ENCODE peak calls at places on chromosomes 4 and X, in five cellular contexts. E is endodermal cell; D is PC-3; H is neuronal stem cell; X is effector memory CD4-positive, alpha-beta T cell. V is an unnamed sample. For H3K9me3 and H3K4me1, the result is how much of the 10 kb centered on the place peaks cover.

GRCh38 chrX:73562986-73563739 is at the start of gene CHIC1:
- DNase-seq in X (peak), D (peak), E (peak), H (peak), V (peak)

GRCh38 chrX:76605390-76605789 is 177.9 kb downstream of the MAGEE1 start:
- DNase-seq in H (no peak), E (no peak), X (no peak), D (no peak), V (no peak)

GRCh38 chr4:121307441-121308327 is 73.1 kb downstream of the QRFPR start:
- DNase-seq in E (peak), H (peak), X (peak), D (peak), V (no peak)

GRCh38 chrX:65679071-65679540 is 11.7 kb downstream of the MSN start:
- DNase-seq in E (no peak), X (no peak), D (peak), H (no peak), V (no peak)

GRCh38 chr4:39044947-39045734 is 12.9 kb upstream of the TMEM156 start:
- DNase-seq in E (peak), X (no peak), H (peak), D (no peak), V (peak)

GRCh38 chr4:27276322-27277073 is 415.9 kb downstream of the STIM2 start:
- DNase-seq in D (peak), H (no peak), E (no peak), X (no peak), V (no peak)

GRCh38 chr4:37073226-37073840 is 171.2 kb upstream of the NWD2 start:
- DNase-seq in X (no peak), D (peak), E (no peak), H (no peak), V (no peak)

GRCh38 chrX:153522259-153522658 is 4.8 kb downstream of the ATP2B3 start:
- DNase-seq in X (no peak), E (no peak), D (no peak), H (no peak), V (no peak)

GRCh38 chr4:122364700-122365404 is 14.0 kb upstream of the ADAD1 start:
- DNase-seq in D (peak), X (no peak), H (no peak), E (peak), V (no peak)

GRCh38 chr4:101230806-101231426 is 116.4 kb downstream of the PPP3CA start:
- DNase-seq in H (no peak), X (no peak), D (peak), E (no peak), V (no peak)

DNA sequence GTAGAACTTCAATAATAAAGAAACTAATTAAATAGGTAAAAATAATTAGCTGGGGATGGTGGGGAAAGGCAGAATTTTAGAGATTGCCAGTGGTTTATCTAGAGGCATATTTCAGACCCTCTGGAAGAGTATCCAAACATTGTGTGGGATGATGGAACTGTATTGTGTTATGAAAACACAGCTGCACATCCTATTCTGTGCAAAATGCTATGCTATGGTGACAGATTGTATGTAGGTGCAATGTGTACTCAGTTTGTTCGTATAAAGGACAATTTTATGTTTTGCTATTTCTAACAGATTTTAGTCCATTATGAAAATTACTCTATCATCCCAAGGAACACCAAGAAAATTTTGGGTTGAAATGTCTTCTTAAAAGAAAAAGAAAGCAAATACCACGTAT is 1054.7 kb downstream of the PDHA2 start:
- DNase-seq in E (no peak), X (no peak), H (no peak), D (no peak), V (no peak)
- H3K9me3 ChIP-seq in E (under half), X (under half), H (under half), D (under half), V (under half)

GRCh38 chr4:169437299-169438047 is 166.7 kb upstream of the SH3RF1 start:
- DNase-seq in X (no peak), D (no peak), E (no peak), H (no peak), V (no peak)
- H3K27ac ChIP-seq in X (no peak), D (no peak), E (no peak), H (no peak), V (no peak)

DNA sequence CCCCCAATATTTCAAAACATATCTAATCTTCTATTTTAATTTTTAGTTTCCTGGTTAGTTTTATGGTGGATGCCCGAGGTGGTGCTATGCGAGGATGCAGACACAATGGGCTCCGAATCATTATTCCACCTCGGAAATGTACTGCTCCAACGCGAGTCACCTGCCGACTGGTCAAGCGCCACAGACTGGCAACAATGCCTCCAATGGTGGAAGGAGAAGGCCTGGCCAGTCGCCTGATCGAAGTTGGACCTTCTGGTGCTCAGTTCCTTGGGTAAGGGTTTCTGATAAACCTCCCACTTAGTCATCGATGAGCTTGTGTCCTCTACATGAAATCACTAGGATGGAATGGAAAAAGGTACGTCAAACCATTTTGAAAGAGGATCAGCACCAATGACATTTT is 280.7 kb downstream of the ANK2 start:
- DNase-seq in E (no peak), X (no peak), D (no peak), H (no peak), V (no peak)
- H3K4me1 ChIP-seq in E (under half), X (under half), D (under half), H (under half), V (under half)

GRCh38 chr4:190018201-190018920 is 8.7 kb downstream of the FRG2 start:
- DNase-seq in X (no peak), H (no peak), E (no peak), D (no peak), V (no peak)
- H3K9me3 ChIP-seq in X (under half), H (under half), E (under half), D (under half), V (under half)

GRCh38 chrX:53263597-53264094 is 17.7 kb downstream of the IQSEC2 start:
- DNase-seq in X (no peak), D (peak), E (no peak), H (no peak), V (no peak)
- H3K27ac ChIP-seq in X (no peak), D (peak), E (no peak), H (no peak), V (no peak)

DNA sequence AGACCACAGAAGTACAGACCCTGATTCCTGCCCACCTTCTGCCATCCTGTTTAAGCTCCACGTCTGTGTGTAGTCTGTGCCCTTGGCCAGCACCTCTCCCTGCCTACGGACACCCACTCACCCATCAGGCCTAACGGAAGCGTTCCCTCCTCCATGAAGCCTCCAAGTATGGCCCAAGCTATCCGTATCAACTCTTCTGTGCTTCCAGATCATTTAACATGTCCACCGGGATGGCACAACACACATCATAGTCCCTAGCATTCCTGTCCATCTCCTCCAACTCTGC is 11.7 kb downstream of the WDR1 start:
- DNase-seq in X (no peak), H (no peak), E (no peak), D (no peak), V (no peak)
- H3K4me1 ChIP-seq in X (half or more), H (half or more), E (under half), D (under half), V (half or more)

DNA sequence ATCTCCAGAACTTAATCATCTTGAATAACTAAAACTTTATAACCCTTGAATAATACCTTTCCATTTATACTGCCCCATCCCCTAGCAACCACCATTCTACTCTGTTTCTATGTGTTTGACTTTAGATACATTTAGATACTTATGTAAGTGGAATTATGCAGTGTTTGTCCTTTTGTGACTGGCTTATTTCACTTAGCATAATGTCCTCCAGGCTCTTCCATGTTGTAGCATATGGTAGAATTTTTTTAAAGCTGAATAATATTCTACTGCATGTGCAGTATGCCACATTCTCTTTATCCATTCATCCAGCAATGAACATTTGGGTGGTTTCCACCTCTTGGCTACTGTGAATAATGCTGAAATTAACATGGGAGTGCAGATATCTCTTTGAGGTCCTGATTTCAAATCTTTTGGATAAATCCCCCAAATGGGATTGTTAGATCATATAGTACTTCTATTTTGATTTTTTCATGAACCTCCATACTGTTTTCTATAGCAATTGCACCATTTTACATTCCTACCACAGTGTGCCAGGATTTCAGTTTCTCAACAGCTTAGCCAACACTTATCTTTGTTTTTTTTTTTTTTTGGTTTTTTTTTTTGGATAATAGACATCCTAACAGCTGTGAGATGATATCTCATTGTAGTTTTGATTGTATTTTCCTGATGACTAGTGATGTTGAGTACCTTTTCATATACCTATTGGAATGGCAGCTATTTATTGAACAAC is 105.8 kb upstream of the LNX1 start:
- DNase-seq in H (no peak), X (no peak), E (no peak), D (no peak), V (no peak)
- H3K9me3 ChIP-seq in H (under half), X (under half), E (under half), D (under half), V (under half)

DNA sequence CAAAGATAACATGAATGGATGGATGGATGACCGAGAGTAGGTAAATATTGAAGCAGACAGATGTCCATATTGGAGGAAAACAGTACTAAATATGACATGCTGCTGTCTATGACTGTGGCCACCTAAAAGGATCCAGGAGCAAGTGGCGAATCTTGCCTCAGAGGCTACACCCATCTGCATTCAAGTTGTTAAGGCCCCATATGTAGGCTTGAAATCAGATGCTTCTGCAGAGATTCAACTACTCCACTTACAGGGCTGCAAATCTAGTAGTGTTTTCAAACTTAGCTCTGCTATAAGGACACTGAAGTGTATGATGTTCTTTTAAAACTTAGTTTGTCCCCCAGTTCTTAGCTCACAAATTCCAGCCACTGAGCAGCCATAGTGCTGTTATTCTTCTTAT is 28.9 kb downstream of the SEPSECS start:
- DNase-seq in X (no peak), E (no peak), D (no peak), H (no peak), V (no peak)
- H3K27ac ChIP-seq in X (no peak), E (peak), D (no peak), H (peak), V (no peak)